ENCODE peak calls at places on chromosomes 7 and 10, in seven cellular contexts. B is glutamatergic neuron; W is neuronal stem cell; Q is adipocyte; S is dorsolateral prefrontal cortex; E is Daoy; O is activated naive CD8-positive, alpha-beta T cell treated with anti-CD3 and anti-CD28 coated beads, Interleukin-2, amount 50 U/mL, for 24 hours. V is an unnamed sample.

GRCh38 chr7:120395526-120396019 is 122.6 kb downstream of the KCND2 start:
- DNase-seq in B (no peak), W (no peak), Q (no peak), S (no peak), E (no peak), O (no peak), V (no peak)

GRCh38 chr10:44325157-44325556 is 59.7 kb downstream of the CXCL12 start:
- DNase-seq in B (no peak), W (no peak), Q (no peak), S (no peak), E (no peak), O (no peak), V (no peak)

GRCh38 chr10:5557799-5558771 is 33.3 kb downstream of the CALML3 start:
- DNase-seq in B (peak; percentile 20), W (no peak), Q (no peak), S (no peak), E (no peak), O (no peak), V (no peak)

GRCh38 chr10:5466451-5466996 is 32.8 kb downstream of the CALML5 start:
- DNase-seq in B (peak; percentile 52), W (no peak), Q (peak; percentile 87), S (no peak), E (peak; percentile 69), O (no peak), V (no peak)

GRCh38 chr7:47266799-47267198 is 315.1 kb downstream of the TNS3 start:
- DNase-seq in B (no peak), W (no peak), Q (no peak), S (no peak), E (no peak), O (no peak), V (no peak)

GRCh38 chr10:86164912-86165311 is 201.7 kb downstream of the GRID1 start:
- DNase-seq in B (no peak), W (no peak), Q (no peak), S (no peak), E (no peak), O (no peak), V (no peak)

GRCh38 chr7:46784746-46785145 is 797.2 kb downstream of the TNS3 start:
- DNase-seq in B (no peak), W (no peak), Q (no peak), S (no peak), E (peak; percentile 91), O (no peak), V (peak; percentile 49)

GRCh38 chr7:91183408-91183807 is 80.8 kb upstream of the FZD1 start:
- DNase-seq in B (no peak), W (no peak), Q (no peak), S (no peak), E (peak; percentile 9), O (no peak), V (no peak)

GRCh38 chr7:43108255-43109011 is 4.0 kb upstream of the HECW1 start:
- DNase-seq in B (peak; percentile 91), W (peak; percentile 64), Q (peak; percentile 73), S (peak; percentile 50), E (peak; percentile 80), O (peak; percentile 70), V (no peak)

GRCh38 chr10:5943536-5943935 is 33.8 kb downstream of the IL15RA start:
- DNase-seq in B (no peak), W (no peak), Q (peak; percentile 59), S (no peak), E (peak; percentile 34), O (no peak), V (no peak)

GRCh38 chr7:38311329-38311937 is 38.0 kb upstream of the TARP start:
- DNase-seq in B (no peak), W (no peak), Q (no peak), S (peak; percentile 35), E (peak; percentile 86), O (peak; percentile 27), V (no peak)

GRCh38 chr10:84783386-84783785 is 455.0 kb downstream of the CCSER2 start:
- DNase-seq in B (peak; percentile 36), W (peak; percentile 39), Q (peak; percentile 8), S (no peak), E (no peak), O (no peak), V (no peak)

GRCh38 chr10:132904814-132905649 is 37.3 kb downstream of the CFAP46 start:
- DNase-seq in B (peak; percentile 7), W (no peak), Q (no peak), S (no peak), E (peak; percentile 34), O (peak; percentile 67), V (no peak)

GRCh38 chr10:131129544-131129943 is 182.0 kb downstream of the TCERG1L start:
- DNase-seq in B (no peak), W (no peak), Q (no peak), S (no peak), E (no peak), O (no peak), V (no peak)

GRCh38 chr10:54958844-54959243 is 157.8 kb upstream of the PCDH15 start:
- DNase-seq in B (no peak), W (no peak), Q (no peak), S (no peak), E (no peak), O (no peak), V (no peak)

GRCh38 chr10:99854860-99855259 is 72.4 kb downstream of the ABCC2 start:
- DNase-seq in B (no peak), W (no peak), Q (peak; percentile 57), S (no peak), E (peak; percentile 48), O (no peak), V (peak; percentile 67)